ENCODE peak calls at places on chromosomes 11 and 22, in five cellular contexts. One of them, this sample, is unnamed.

GRCh38 chr11:73257342-73258103 is 14.6 kb upstream of the P2RY6 start:
- ATAC-seq in GM12878: no peak
- ATAC-seq in upper lobe of left lung: peak; percentile 28
- ATAC-seq in HepG2: peak; percentile 47
- ATAC-seq in K562: peak; percentile 46
- ATAC-seq in this sample: peak; percentile 58

GRCh38 chr11:121557348-121557747 is 104.6 kb upstream of the SORL1-AS1 start:
- ATAC-seq in GM12878: peak; percentile 95
- ATAC-seq in upper lobe of left lung: no peak
- ATAC-seq in HepG2: no peak
- ATAC-seq in K562: no peak
- ATAC-seq in this sample: no peak

GRCh38 chr11:95915051-95915450 is 8.9 kb downstream of the MTMR2 start:
- ATAC-seq in GM12878: no peak
- ATAC-seq in upper lobe of left lung: no peak
- ATAC-seq in HepG2: no peak
- ATAC-seq in K562: no peak
- ATAC-seq in this sample: no peak

GRCh38 chr11:15594607-15595006 is 479.9 kb downstream of the INSC start:
- ATAC-seq in GM12878: no peak
- ATAC-seq in upper lobe of left lung: no peak
- ATAC-seq in HepG2: no peak
- ATAC-seq in K562: no peak
- ATAC-seq in this sample: no peak

GRCh38 chr11:32580967-32581366 is 2.7 kb upstream of the EIF3M start:
- ATAC-seq in GM12878: no peak
- ATAC-seq in upper lobe of left lung: no peak
- ATAC-seq in HepG2: no peak
- ATAC-seq in K562: no peak
- ATAC-seq in this sample: no peak

GRCh38 chr22:37049224-37049623 is 2.3 kb upstream of the KCTD17 start:
- ATAC-seq in GM12878: no peak
- ATAC-seq in upper lobe of left lung: no peak
- ATAC-seq in HepG2: no peak
- ATAC-seq in K562: no peak
- ATAC-seq in this sample: no peak

GRCh38 chr11:96213500-96213899 is 129.5 kb downstream of the MAML2 start:
- ATAC-seq in GM12878: no peak
- ATAC-seq in upper lobe of left lung: no peak
- ATAC-seq in HepG2: no peak
- ATAC-seq in K562: peak; percentile 18
- ATAC-seq in this sample: no peak

GRCh38 chr11:64857485-64857884 is 13.0 kb upstream of the CDC42BPG start:
- ATAC-seq in GM12878: no peak
- ATAC-seq in upper lobe of left lung: no peak
- ATAC-seq in HepG2: no peak
- ATAC-seq in K562: no peak
- ATAC-seq in this sample: no peak

GRCh38 chr11:131025020-131025419 is 108.7 kb upstream of the SNX19 start:
- ATAC-seq in GM12878: peak; percentile 69
- ATAC-seq in upper lobe of left lung: no peak
- ATAC-seq in HepG2: peak; percentile 76
- ATAC-seq in K562: peak; percentile 76
- ATAC-seq in this sample: no peak

GRCh38 chr11:71176812-71177211 is 75.6 kb downstream of the SHANK2 start:
- ATAC-seq in GM12878: no peak
- ATAC-seq in upper lobe of left lung: no peak
- ATAC-seq in HepG2: no peak
- ATAC-seq in K562: no peak
- ATAC-seq in this sample: no peak

GRCh38 chr11:6654281-6655019 is 1.2 kb downstream of the DCHS1 start:
- ATAC-seq in GM12878: no peak
- ATAC-seq in upper lobe of left lung: no peak
- ATAC-seq in HepG2: peak; percentile 76
- ATAC-seq in K562: no peak
- ATAC-seq in this sample: no peak

GRCh38 chr22:46578251-46578823 is 40.9 kb upstream of the CELSR1 start:
- ATAC-seq in GM12878: peak; percentile 24
- ATAC-seq in upper lobe of left lung: no peak
- ATAC-seq in HepG2: peak; percentile 11
- ATAC-seq in K562: peak; percentile 56
- ATAC-seq in this sample: no peak

GRCh38 chr22:46575915-46576555 is 38.6 kb upstream of the CELSR1 start:
- ATAC-seq in GM12878: no peak
- ATAC-seq in upper lobe of left lung: peak; percentile 3
- ATAC-seq in HepG2: peak; percentile 2
- ATAC-seq in K562: no peak
- ATAC-seq in this sample: no peak

GRCh38 chr22:46574993-46575914 is 37.8 kb upstream of the CELSR1 start:
- ATAC-seq in GM12878: no peak
- ATAC-seq in upper lobe of left lung: no peak
- ATAC-seq in HepG2: peak; percentile 64
- ATAC-seq in K562: no peak
- ATAC-seq in this sample: no peak

GRCh38 chr22:46577361-46578249 is 40.2 kb upstream of the CELSR1 start:
- ATAC-seq in GM12878: peak; percentile 38
- ATAC-seq in upper lobe of left lung: no peak
- ATAC-seq in HepG2: no peak
- ATAC-seq in K562: peak; percentile 6
- ATAC-seq in this sample: peak; percentile 23

GRCh38 chr22:46576556-46577351 is 39.3 kb upstream of the CELSR1 start:
- ATAC-seq in GM12878: peak; percentile 9
- ATAC-seq in upper lobe of left lung: peak; percentile 65
- ATAC-seq in HepG2: no peak
- ATAC-seq in K562: peak; percentile 7
- ATAC-seq in this sample: peak; percentile 84
- TF ChIP-seq EP300 in GM12878: no peak
- TF ChIP-seq EP300 in upper lobe of left lung: no peak
- TF ChIP-seq EP300 in HepG2: no peak
- TF ChIP-seq EP300 in K562: no peak
- TF ChIP-seq EP300 in this sample: no peak

DNA sequence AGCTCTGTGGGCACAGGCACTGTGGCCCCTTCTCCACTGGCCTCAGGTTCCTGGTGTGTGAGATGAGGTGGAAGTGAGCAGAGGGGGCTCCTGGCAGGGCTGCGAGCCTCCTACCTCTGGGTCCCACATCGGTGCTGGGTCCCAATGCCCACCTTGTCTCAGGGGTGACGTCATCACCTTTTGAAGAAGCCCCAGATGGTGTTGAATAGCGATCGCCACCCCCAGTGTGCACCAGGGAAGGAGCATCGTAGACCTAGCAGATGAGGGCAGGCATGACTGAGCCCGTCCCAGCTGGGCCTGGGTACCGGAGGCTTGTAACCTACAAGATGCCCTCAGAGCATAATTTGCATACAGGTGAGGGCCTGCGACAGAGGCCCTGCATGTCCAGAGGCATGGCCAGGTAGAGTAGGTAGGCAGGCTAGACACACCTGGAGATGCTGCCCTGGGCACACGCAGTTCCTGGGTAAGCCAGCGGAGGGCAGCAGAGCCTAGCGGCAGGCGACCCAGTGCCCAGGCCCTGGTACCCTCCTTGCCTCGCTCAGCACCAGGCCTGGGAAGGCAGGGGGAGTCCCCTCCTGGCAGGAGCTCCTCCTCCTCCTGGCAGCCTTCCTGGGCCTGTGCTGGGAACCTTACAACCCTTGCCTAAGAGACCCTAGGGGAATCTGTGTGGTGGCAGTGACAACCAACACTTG is 52.5 kb downstream of the TPCN2 start:
- ATAC-seq in GM12878: peak; percentile 92
- ATAC-seq in upper lobe of left lung: peak; percentile 90
- ATAC-seq in HepG2: peak; percentile 85
- ATAC-seq in K562: peak; percentile 88
- ATAC-seq in this sample: peak; percentile 79
- H3K27ac ChIP-seq in GM12878: no peak overlapping the region
- H3K27ac ChIP-seq in upper lobe of left lung: no peak overlapping the region
- H3K27ac ChIP-seq in HepG2: no peak overlapping the region
- H3K27ac ChIP-seq in K562: no peak overlapping the region
- H3K27ac ChIP-seq in this sample: no peak overlapping the region

DNA sequence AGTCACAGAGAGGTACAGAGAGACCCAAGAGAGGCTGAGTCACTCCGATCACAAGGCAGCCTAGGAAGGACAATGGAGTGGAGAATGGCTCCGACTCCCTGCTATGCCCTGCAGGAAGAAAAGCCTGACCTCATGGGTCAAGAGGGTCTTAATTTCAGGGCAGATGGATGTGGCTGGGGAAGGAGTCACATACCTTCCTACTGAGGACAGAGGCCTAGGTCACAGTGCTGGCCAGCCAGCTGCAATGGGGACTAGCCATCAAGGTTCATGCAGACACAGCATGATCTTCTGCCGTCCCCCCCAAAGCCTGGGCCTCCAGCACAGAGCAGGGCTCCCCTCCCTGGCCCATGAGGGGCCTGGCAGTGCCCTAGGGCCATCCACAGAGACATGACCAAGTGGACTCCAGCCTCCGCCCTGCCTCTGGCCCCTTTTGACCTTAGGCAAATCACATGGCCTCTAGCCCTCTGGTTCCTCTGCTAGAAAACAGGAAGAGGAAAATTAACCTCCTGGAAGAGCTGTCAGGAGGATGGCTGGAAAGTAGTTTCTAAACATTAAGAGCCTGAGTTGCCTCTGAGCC is 1.8 kb downstream of the ARRB1 start:
- ATAC-seq in GM12878: no peak
- ATAC-seq in upper lobe of left lung: peak; percentile 15
- ATAC-seq in HepG2: peak; percentile 26
- ATAC-seq in K562: peak; percentile 16
- ATAC-seq in this sample: no peak
- TF ChIP-seq POLR2AphosphoS5 in GM12878: no peak
- TF ChIP-seq POLR2AphosphoS5 in upper lobe of left lung: peak; percentile 7
- TF ChIP-seq POLR2AphosphoS5 in HepG2: no peak
- TF ChIP-seq POLR2AphosphoS5 in K562: no peak
- TF ChIP-seq POLR2AphosphoS5 in this sample: no peak

GRCh38 chr11:68839054-68839865 is 2.5 kb downstream of the CPT1A start:
- ATAC-seq in GM12878: peak; percentile 54
- ATAC-seq in upper lobe of left lung: peak; percentile 88
- ATAC-seq in HepG2: peak; percentile 67
- ATAC-seq in K562: peak; percentile 76
- ATAC-seq in this sample: peak; percentile 85
- TF ChIP-seq EP300 in GM12878: peak; percentile 30
- TF ChIP-seq EP300 in upper lobe of left lung: peak; percentile 63
- TF ChIP-seq EP300 in HepG2: no peak
- TF ChIP-seq EP300 in K562: no peak
- TF ChIP-seq EP300 in this sample: no peak